ENCODE peak calls at places on chromosomes 11 and 22, in six cellular contexts. R is CD8-positive, alpha-beta T cell; U is left lung; K is heart right ventricle; A is testis; T is fibroblast of lung. Z is an unnamed sample. For H3K9me3 and H3K4me1, the result is how much of the 10 kb centered on the place peaks cover.

GRCh38 chr11:70868341-70868885 is 384.0 kb downstream of the SHANK2 start:
- DNase-seq in R (no peak), U (no peak), K (no peak), A (no peak), T (no peak), Z (no peak)

GRCh38 chr22:43440556-43440955 is 28.7 kb downstream of the MPPED1 start:
- DNase-seq in R (no peak), U (no peak), K (no peak), A (no peak), T (no peak), Z (no peak)

GRCh38 chr11:6637871-6638270 is 17.7 kb downstream of the DCHS1 start:
- DNase-seq in R (no peak), U (no peak), K (no peak), A (peak), T (peak), Z (no peak)

GRCh38 chr11:100800202-100800601 is 113.1 kb downstream of the ARHGAP42 start:
- DNase-seq in R (no peak), U (no peak), K (no peak), A (no peak), T (no peak), Z (no peak)

GRCh38 chr11:14148653-14149273 is 186.2 kb downstream of the SPON1 start:
- DNase-seq in R (no peak), U (no peak), K (no peak), A (no peak), T (peak), Z (peak)

GRCh38 chr11:124928942-124929663 is 6.7 kb downstream of the HEPACAM start:
- DNase-seq in R (no peak), U (no peak), K (no peak), A (no peak), T (no peak), Z (no peak)

GRCh38 chr22:26592368-26593015 is 2.6 kb upstream of the TPST2 start:
- DNase-seq in R (peak), U (no peak), K (no peak), A (no peak), T (no peak), Z (peak)

GRCh38 chr22:39873963-39874362 is 19.6 kb downstream of the ENTHD1 start:
- DNase-seq in R (no peak), U (no peak), K (no peak), A (no peak), T (peak), Z (no peak)

GRCh38 chr11:116697011-116697410 is 75.8 kb downstream of the BUD13 start:
- DNase-seq in R (no peak), U (no peak), K (no peak), A (no peak), T (no peak), Z (peak)

GRCh38 chr22:39256186-39256552 is 11.4 kb upstream of the PDGFB start:
- DNase-seq in R (no peak), U (no peak), K (no peak), A (no peak), T (no peak), Z (no peak)

GRCh38 chr22:26958378-26958777 is 301.0 kb downstream of the MIAT start:
- DNase-seq in R (no peak), U (no peak), K (no peak), A (no peak), T (no peak), Z (peak)

GRCh38 chr11:78380615-78381029 is 37.0 kb downstream of the GAB2 start:
- DNase-seq in R (no peak), U (no peak), K (no peak), A (no peak), T (peak), Z (no peak)

GRCh38 chr11:103499710-103500340 is 390.6 kb downstream of the DYNC2H1 start:
- DNase-seq in R (no peak), U (no peak), K (no peak), A (no peak), T (no peak), Z (no peak)

GRCh38 chr22:43473441-43473840 is 61.6 kb downstream of the MPPED1 start:
- DNase-seq in R (no peak), U (no peak), K (no peak), A (no peak), T (no peak), Z (no peak)

GRCh38 chr11:61700221-61700620 is 20.0 kb downstream of the DAGLA start:
- DNase-seq in R (no peak), U (no peak), K (no peak), A (peak), T (peak), Z (peak)

GRCh38 chr11:62842171-62842717 is 2.9 kb upstream of the WDR74 start:
- DNase-seq in R (peak), U (peak), K (peak), A (peak), T (peak), Z (no peak)

GRCh38 chr11:82858556-82859091 is 41.6 kb downstream of the PRCP start:
- DNase-seq in R (no peak), U (no peak), K (no peak), A (no peak), T (peak), Z (no peak)

GRCh38 chr11:2912498-2912897 is 16.7 kb downstream of the PHLDA2 start:
- DNase-seq in R (no peak), U (peak), K (no peak), A (no peak), T (peak), Z (peak)

GRCh38 chr11:77548552-77549439 is 41.0 kb upstream of the AQP11 start:
- DNase-seq in R (no peak), U (no peak), K (no peak), A (no peak), T (no peak), Z (no peak)

GRCh38 chr22:23306438-23306921 is 126.2 kb downstream of the BCR start:
- DNase-seq in R (no peak), U (peak), K (peak), A (peak), T (peak), Z (no peak)

GRCh38 chr11:65493367-65494176 is 5.3 kb upstream of the MALAT1 start:
- DNase-seq in R (no peak), U (no peak), K (peak), A (no peak), T (peak), Z (peak)

GRCh38 chr11:16669799-16670415 is 68.5 kb upstream of the C11orf58 start:
- DNase-seq in R (no peak), U (no peak), K (no peak), A (no peak), T (peak), Z (no peak)

GRCh38 chr11:12680246-12680939 is 6.2 kb downstream of the TEAD1 start:
- DNase-seq in R (no peak), U (peak), K (peak), A (peak), T (peak), Z (peak)

GRCh38 chr22:25130462-25130861 is 69.2 kb upstream of the CRYBB3 start:
- DNase-seq in R (no peak), U (no peak), K (no peak), A (no peak), T (no peak), Z (no peak)

GRCh38 chr11:44361883-44362282 is 51.9 kb upstream of the ALX4 start:
- DNase-seq in R (no peak), U (no peak), K (no peak), A (peak), T (no peak), Z (no peak)

GRCh38 chr11:267491-267994 is 10.7 kb upstream of the NLRP6 start:
- DNase-seq in R (peak), U (peak), K (no peak), A (no peak), T (no peak), Z (peak)

GRCh38 chr11:1970956-1971355 is 23.8 kb downstream of the MRPL23 start:
- DNase-seq in R (no peak), U (peak), K (no peak), A (no peak), T (no peak), Z (no peak)

GRCh38 chr11:61297741-61298140 is 2.6 kb upstream of the VWCE start:
- DNase-seq in R (no peak), U (no peak), K (no peak), A (peak), T (peak), Z (no peak)

GRCh38 chr22:24191381-24191841 is 10.1 kb downstream of the SUSD2 start:
- DNase-seq in R (no peak), U (no peak), K (no peak), A (no peak), T (no peak), Z (no peak)

GRCh38 chr11:93034031-93034430 is 64.6 kb downstream of the MTNR1B start:
- DNase-seq in R (no peak), U (no peak), K (no peak), A (no peak), T (peak), Z (no peak)

GRCh38 chr22:19873960-19874306 is 19.3 kb upstream of the GNB1L start:
- DNase-seq in R (no peak), U (peak), K (no peak), A (no peak), T (no peak), Z (no peak)

DNA sequence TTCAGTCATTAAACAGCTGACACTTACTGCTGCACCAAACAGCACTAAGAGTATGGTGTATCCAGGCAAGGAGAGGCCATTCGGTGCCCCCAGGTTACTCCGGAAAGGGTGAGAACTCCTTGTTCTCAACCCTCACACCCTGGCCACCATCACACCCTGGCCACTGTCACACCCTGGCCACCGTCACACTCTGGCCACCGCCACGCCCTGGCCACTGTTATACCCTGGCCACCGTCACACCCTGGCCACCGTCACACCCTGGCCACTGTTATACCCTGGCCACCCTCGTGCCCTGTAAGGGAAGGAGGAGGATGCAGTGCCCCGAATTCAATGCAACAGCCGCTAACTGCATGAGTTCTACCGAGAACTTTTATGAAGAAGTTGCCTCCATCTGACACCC is 644.4 kb downstream of the TBC1D22A start:
- DNase-seq in R (no peak), U (no peak), K (no peak), A (no peak), T (no peak), Z (no peak)
- H3K9me3 ChIP-seq in R (under half), U (under half), K (under half), A (under half), T (under half), Z (under half)

GRCh38 chr22:30247974-30248373 is 1.4 kb upstream of the LIF start:
- DNase-seq in R (no peak), U (peak), K (no peak), A (no peak), T (no peak), Z (no peak)

GRCh38 chr22:30250713-30251267 is 4.2 kb upstream of the LIF start:
- DNase-seq in R (no peak), U (no peak), K (no peak), A (no peak), T (peak), Z (no peak)

GRCh38 chr22:30250039-30250565 is 3.5 kb upstream of the LIF start:
- DNase-seq in R (no peak), U (no peak), K (no peak), A (no peak), T (no peak), Z (no peak)

GRCh38 chr22:30248484-30248883 is 1.9 kb upstream of the LIF start:
- DNase-seq in R (no peak), U (peak), K (no peak), A (no peak), T (no peak), Z (no peak)

DNA sequence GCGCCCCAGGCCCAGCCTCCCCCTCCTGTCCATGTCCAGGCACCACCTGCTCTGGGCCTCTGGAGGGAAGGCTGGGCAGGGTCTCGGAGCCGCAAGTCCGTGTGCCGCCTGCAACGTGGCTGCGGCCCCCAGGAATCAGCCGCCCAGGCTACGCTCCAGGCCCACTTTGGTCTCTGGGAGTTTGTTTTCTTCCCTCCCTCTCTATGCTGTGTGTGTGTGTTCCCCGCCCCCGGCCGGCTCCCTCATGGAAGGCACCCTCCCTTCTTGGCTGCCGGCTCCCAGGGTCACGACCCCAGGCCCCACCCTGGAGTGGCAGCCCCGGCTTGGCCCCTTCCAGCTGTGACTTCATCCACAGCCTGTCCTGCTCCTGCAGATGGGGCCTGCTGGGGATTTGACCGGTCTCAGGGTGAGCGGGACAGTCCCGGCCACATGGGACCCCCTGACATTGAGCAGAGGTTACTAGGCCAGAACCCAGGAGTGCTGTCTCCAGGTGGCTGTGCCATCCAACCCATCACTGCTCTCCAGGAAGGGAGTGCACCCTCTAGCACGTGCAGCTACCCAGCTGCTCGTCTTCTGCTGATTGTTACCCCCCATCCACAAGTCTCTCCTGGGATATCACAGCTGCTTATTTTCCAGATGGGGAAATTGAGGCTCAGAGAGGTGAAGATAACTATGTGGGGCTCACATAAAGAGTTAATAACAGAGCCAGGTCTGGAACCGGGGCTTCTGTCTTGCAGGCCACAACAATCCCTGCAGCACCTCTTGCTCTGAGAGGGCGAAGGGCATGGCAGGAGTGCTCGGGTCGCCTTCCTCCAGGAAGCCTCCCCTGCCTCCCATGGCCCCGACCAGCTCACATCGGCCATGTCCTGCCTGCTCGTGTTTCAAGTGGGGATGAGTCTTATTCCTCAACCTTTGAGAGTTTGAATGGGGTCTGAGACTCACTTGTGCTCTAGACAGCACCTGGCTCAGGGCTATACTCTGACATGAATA is 2.8 kb upstream of the LIF start:
- DNase-seq in R (no peak), U (peak), K (peak), A (peak), T (no peak), Z (no peak)
- H3K4me1 ChIP-seq in R (under half), U (half or more), K (under half), A (under half), T (half or more), Z (under half)

GRCh38 chr22:48676266-48677167 is 1151.2 kb downstream of the BRD1 start:
- DNase-seq in R (no peak), U (peak), K (no peak), A (no peak), T (no peak), Z (no peak)
- H3K9me3 ChIP-seq in R (under half), U (under half), K (under half), A (under half), T (under half), Z (under half)

DNA sequence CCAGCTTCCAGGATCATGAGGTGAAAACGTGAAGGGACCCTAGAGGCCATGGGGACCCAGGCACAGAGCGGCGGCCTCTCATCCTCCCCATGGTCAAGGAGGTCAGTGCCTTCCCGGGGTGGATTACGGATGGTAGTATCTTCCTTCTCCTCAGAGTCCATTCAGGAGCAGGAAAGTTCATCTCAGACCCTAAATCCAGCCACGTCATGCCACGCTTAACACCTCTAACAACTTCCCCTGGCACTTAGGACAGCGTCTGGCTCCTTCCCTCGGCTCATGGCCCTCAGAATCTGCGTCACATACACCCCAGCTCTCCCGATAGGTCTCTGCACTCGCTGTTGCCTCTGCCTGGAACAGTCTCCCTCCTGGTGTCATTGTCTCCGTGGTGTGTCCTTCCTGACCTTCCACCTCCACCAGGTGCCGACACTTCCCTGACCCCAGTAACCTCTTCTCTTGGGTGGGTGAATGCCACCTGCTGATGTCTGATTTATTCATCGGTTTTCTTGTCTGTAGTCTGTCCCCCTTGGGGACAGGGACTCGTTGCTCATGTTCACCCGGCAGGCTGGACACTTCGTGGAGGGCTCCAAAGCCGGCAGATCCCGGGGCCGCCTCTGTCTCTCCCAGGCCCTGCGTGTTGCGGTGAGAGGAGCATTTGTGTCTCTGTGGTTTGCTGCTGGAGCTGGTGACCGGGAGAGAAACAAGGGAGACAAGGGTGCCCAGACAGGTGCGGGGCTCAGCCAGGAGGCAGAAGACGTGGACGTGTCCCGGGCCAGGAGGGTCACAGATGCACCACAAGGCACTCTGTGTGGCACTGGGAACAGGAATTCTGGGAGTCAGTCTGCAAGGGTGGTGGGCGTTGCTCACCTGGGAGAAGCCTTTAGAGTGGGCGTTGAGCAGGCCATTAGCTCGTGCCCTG is 1.4 kb downstream of the MYEOV start:
- DNase-seq in R (no peak), U (peak), K (no peak), A (no peak), T (no peak), Z (no peak)
- H3K4me1 ChIP-seq in R (under half), U (half or more), K (under half), A (under half), T (under half), Z (under half)

GRCh38 chr11:134377876-134378275 is 34.2 kb downstream of the B3GAT1 start:
- DNase-seq in R (no peak), U (no peak), K (no peak), A (no peak), T (no peak), Z (no peak)

GRCh38 chr11:134376150-134376921 is 35.7 kb downstream of the B3GAT1 start:
- DNase-seq in R (no peak), U (no peak), K (no peak), A (no peak), T (no peak), Z (no peak)

GRCh38 chr11:134380785-134381184 is 31.3 kb downstream of the B3GAT1 start:
- DNase-seq in R (no peak), U (peak), K (no peak), A (no peak), T (no peak), Z (no peak)

GRCh38 chr11:134380229-134380628 is 31.8 kb downstream of the B3GAT1 start:
- DNase-seq in R (no peak), U (peak), K (no peak), A (no peak), T (no peak), Z (no peak)

GRCh38 chr11:134379241-134379640 is 32.8 kb downstream of the B3GAT1 start:
- DNase-seq in R (no peak), U (peak), K (no peak), A (no peak), T (no peak), Z (no peak)
- H3K9me3 ChIP-seq in R (under half), U (under half), K (under half), A (under half), T (under half), Z (under half)

DNA sequence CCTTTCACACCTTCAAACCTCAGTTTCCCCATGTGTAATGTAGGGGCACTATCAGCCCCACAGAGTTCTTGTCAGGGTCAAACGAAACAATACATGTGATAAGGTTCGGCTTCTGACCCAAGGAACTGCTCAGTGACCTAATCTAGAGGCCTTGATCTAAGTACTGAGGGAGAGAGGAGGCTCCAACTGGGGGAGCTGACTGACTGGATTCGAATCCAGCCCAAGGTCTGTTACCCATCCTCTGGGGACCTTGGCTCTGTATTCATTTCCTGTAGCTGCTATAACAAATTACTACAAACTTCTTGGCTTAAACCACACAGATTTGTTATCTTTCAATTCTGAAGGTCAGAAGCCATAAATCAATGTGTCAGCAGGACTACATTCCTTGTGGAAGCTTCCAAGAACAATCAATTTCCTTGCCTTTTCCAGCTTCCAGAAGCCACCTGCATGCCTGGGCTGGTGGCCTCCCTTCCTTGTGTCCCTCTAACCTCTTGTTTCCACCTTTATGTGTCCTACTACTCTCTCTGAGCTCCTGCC is 10.7 kb upstream of the ANAPC15 start:
- DNase-seq in R (no peak), U (no peak), K (no peak), A (no peak), T (peak), Z (peak)
- H3K4me1 ChIP-seq in R (under half), U (under half), K (under half), A (under half), T (under half), Z (under half)

DNA sequence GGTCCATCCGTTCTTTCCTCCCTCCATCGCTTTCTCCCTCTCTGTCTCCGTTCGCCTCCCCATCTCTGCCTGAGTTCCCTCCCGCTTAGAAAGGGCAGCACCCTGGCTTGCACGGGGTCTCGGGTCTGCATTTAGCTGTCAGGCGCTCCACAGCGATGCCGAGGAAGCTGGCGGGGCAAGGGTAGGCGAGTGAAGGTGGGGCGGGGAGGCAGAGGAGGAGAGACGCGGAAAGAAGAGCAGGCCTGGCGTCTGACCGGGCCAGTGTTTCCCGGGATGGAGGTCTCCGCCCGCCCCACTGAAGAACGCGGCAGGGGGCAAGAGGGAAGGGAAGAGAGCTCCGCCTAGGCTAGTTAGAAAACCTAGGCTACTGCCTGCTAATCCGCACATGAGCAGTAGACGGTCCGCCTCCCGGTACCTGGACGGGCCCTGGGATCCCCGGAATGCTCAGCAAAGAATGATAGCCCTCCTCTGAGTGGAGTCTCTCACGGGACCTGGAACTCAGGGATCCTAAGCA is 3922.5 kb upstream of the OR11H1 start:
- DNase-seq in R (no peak), U (peak), K (no peak), A (no peak), T (no peak), Z (no peak)
- H3K9me3 ChIP-seq in R (under half), U (under half), K (under half), A (under half), T (under half), Z (under half)